ENCODE peak calls at places on chromosomes 13 and 19, in nine cellular contexts. One of them, this sample, is unnamed.

GRCh38 chr13:103573446-103573845 is 507.2 kb upstream of the SLC10A2 start:
- DNase-seq in neural progenitor cell: no peak
- DNase-seq in hepatocyte: no peak
- DNase-seq in thoracic aorta: no peak
- DNase-seq in neuronal stem cell: no peak
- DNase-seq in caudate nucleus: no peak
- DNase-seq in right atrium auricular region: no peak
- DNase-seq in trophoblast cell: no peak
- DNase-seq in CD8-positive, alpha-beta memory T cell: no peak
- DNase-seq in this sample: no peak

GRCh38 chr13:80841346-80841882 is 500.5 kb upstream of the SPRY2 start:
- DNase-seq in neural progenitor cell: no peak
- DNase-seq in hepatocyte: no peak
- DNase-seq in thoracic aorta: no peak
- DNase-seq in neuronal stem cell: no peak
- DNase-seq in caudate nucleus: no peak
- DNase-seq in right atrium auricular region: no peak
- DNase-seq in trophoblast cell: no peak
- DNase-seq in CD8-positive, alpha-beta memory T cell: no peak
- DNase-seq in this sample: no peak

GRCh38 chr13:71758823-71759222 is 108.2 kb downstream of the DACH1 start:
- DNase-seq in neural progenitor cell: no peak
- DNase-seq in hepatocyte: peak; percentile 4
- DNase-seq in thoracic aorta: no peak
- DNase-seq in neuronal stem cell: peak; percentile 14
- DNase-seq in caudate nucleus: no peak
- DNase-seq in right atrium auricular region: no peak
- DNase-seq in trophoblast cell: no peak
- DNase-seq in CD8-positive, alpha-beta memory T cell: no peak
- DNase-seq in this sample: no peak

GRCh38 chr13:94065741-94066140 is 413.7 kb downstream of the DCT start:
- DNase-seq in neural progenitor cell: no peak
- DNase-seq in hepatocyte: no peak
- DNase-seq in thoracic aorta: no peak
- DNase-seq in neuronal stem cell: no peak
- DNase-seq in caudate nucleus: no peak
- DNase-seq in right atrium auricular region: no peak
- DNase-seq in trophoblast cell: no peak
- DNase-seq in CD8-positive, alpha-beta memory T cell: no peak
- DNase-seq in this sample: no peak

GRCh38 chr13:106533940-106534843 is 1.3 kb downstream of the EFNB2 start:
- DNase-seq in neural progenitor cell: peak; percentile 55
- DNase-seq in hepatocyte: peak; percentile 64
- DNase-seq in thoracic aorta: no peak
- DNase-seq in neuronal stem cell: no peak
- DNase-seq in caudate nucleus: peak; percentile 60
- DNase-seq in right atrium auricular region: no peak
- DNase-seq in trophoblast cell: peak; percentile 40
- DNase-seq in CD8-positive, alpha-beta memory T cell: peak; percentile 18
- DNase-seq in this sample: peak; percentile 60

GRCh38 chr13:33628662-33629061 is 189.3 kb upstream of the RFC3 start:
- DNase-seq in neural progenitor cell: no peak
- DNase-seq in hepatocyte: no peak
- DNase-seq in thoracic aorta: no peak
- DNase-seq in neuronal stem cell: no peak
- DNase-seq in caudate nucleus: no peak
- DNase-seq in right atrium auricular region: no peak
- DNase-seq in trophoblast cell: no peak
- DNase-seq in CD8-positive, alpha-beta memory T cell: no peak
- DNase-seq in this sample: no peak

GRCh38 chr19:6617374-6617773 is 26.4 kb upstream of the CD70 start:
- DNase-seq in neural progenitor cell: no peak
- DNase-seq in hepatocyte: no peak
- DNase-seq in thoracic aorta: no peak
- DNase-seq in neuronal stem cell: no peak
- DNase-seq in caudate nucleus: no peak
- DNase-seq in right atrium auricular region: no peak
- DNase-seq in trophoblast cell: no peak
- DNase-seq in CD8-positive, alpha-beta memory T cell: no peak
- DNase-seq in this sample: no peak

GRCh38 chr13:41054212-41054877 is 7.0 kb upstream of the WBP4 start:
- DNase-seq in neural progenitor cell: peak; percentile 57
- DNase-seq in hepatocyte: peak; percentile 76
- DNase-seq in thoracic aorta: no peak
- DNase-seq in neuronal stem cell: no peak
- DNase-seq in caudate nucleus: no peak
- DNase-seq in right atrium auricular region: no peak
- DNase-seq in trophoblast cell: peak; percentile 82
- DNase-seq in CD8-positive, alpha-beta memory T cell: peak; percentile 39
- DNase-seq in this sample: peak; percentile 82

GRCh38 chr13:30998548-30999140 is 66.2 kb downstream of the TEX26 start:
- DNase-seq in neural progenitor cell: peak; percentile 27
- DNase-seq in hepatocyte: peak; percentile 53
- DNase-seq in thoracic aorta: no peak
- DNase-seq in neuronal stem cell: no peak
- DNase-seq in caudate nucleus: peak; percentile 12
- DNase-seq in right atrium auricular region: no peak
- DNase-seq in trophoblast cell: no peak
- DNase-seq in CD8-positive, alpha-beta memory T cell: no peak
- DNase-seq in this sample: no peak

GRCh38 chr19:58569191-58569942 is 3.8 kb downstream of the MZF1 start:
- DNase-seq in neural progenitor cell: no peak
- DNase-seq in hepatocyte: peak; percentile 5
- DNase-seq in thoracic aorta: no peak
- DNase-seq in neuronal stem cell: no peak
- DNase-seq in caudate nucleus: no peak
- DNase-seq in right atrium auricular region: no peak
- DNase-seq in trophoblast cell: no peak
- DNase-seq in CD8-positive, alpha-beta memory T cell: no peak
- DNase-seq in this sample: no peak

GRCh38 chr13:22926176-22927007 is 254.4 kb upstream of the SGCG start:
- DNase-seq in neural progenitor cell: peak; percentile 27
- DNase-seq in hepatocyte: peak; percentile 70
- DNase-seq in thoracic aorta: no peak
- DNase-seq in neuronal stem cell: no peak
- DNase-seq in caudate nucleus: no peak
- DNase-seq in right atrium auricular region: no peak
- DNase-seq in trophoblast cell: peak; percentile 26
- DNase-seq in CD8-positive, alpha-beta memory T cell: no peak
- DNase-seq in this sample: no peak

GRCh38 chr19:55360902-55361301 is 2.2 kb downstream of the GARIN5B start:
- DNase-seq in neural progenitor cell: no peak
- DNase-seq in hepatocyte: no peak
- DNase-seq in thoracic aorta: no peak
- DNase-seq in neuronal stem cell: no peak
- DNase-seq in caudate nucleus: no peak
- DNase-seq in right atrium auricular region: no peak
- DNase-seq in trophoblast cell: no peak
- DNase-seq in CD8-positive, alpha-beta memory T cell: no peak
- DNase-seq in this sample: no peak

GRCh38 chr19:46860125-46860845 is 512 bp upstream of the ARHGAP35 start:
- DNase-seq in neural progenitor cell: peak; percentile 98
- DNase-seq in hepatocyte: peak; percentile 99
- DNase-seq in thoracic aorta: peak; percentile 93
- DNase-seq in neuronal stem cell: peak; percentile 97
- DNase-seq in caudate nucleus: peak; percentile 97
- DNase-seq in right atrium auricular region: peak; percentile 98
- DNase-seq in trophoblast cell: peak; percentile 95
- DNase-seq in CD8-positive, alpha-beta memory T cell: peak; percentile 94
- DNase-seq in this sample: peak; percentile 98

GRCh38 chr19:46860846-46861690 is at the start of gene ARHGAP35:
- DNase-seq in neural progenitor cell: no peak
- DNase-seq in hepatocyte: peak; percentile 70
- DNase-seq in thoracic aorta: no peak
- DNase-seq in neuronal stem cell: no peak
- DNase-seq in caudate nucleus: peak; percentile 42
- DNase-seq in right atrium auricular region: no peak
- DNase-seq in trophoblast cell: peak; percentile 28
- DNase-seq in CD8-positive, alpha-beta memory T cell: no peak
- DNase-seq in this sample: peak; percentile 84

GRCh38 chr19:46862504-46862835 is 1.7 kb downstream of the ARHGAP35 start:
- DNase-seq in neural progenitor cell: no peak
- DNase-seq in hepatocyte: no peak
- DNase-seq in thoracic aorta: no peak
- DNase-seq in neuronal stem cell: no peak
- DNase-seq in caudate nucleus: no peak
- DNase-seq in right atrium auricular region: no peak
- DNase-seq in trophoblast cell: peak; percentile 34
- DNase-seq in CD8-positive, alpha-beta memory T cell: no peak
- DNase-seq in this sample: no peak

GRCh38 chr19:46861691-46862503 is 1.1 kb downstream of the ARHGAP35 start:
- DNase-seq in neural progenitor cell: peak; percentile 54
- DNase-seq in hepatocyte: no peak
- DNase-seq in thoracic aorta: no peak
- DNase-seq in neuronal stem cell: no peak
- DNase-seq in caudate nucleus: no peak
- DNase-seq in right atrium auricular region: no peak
- DNase-seq in trophoblast cell: peak; percentile 20
- DNase-seq in CD8-positive, alpha-beta memory T cell: no peak
- DNase-seq in this sample: peak; percentile 40

GRCh38 chr19:46859637-46860124 is 1.1 kb upstream of the ARHGAP35 start:
- DNase-seq in neural progenitor cell: no peak
- DNase-seq in hepatocyte: peak; percentile 69
- DNase-seq in thoracic aorta: no peak
- DNase-seq in neuronal stem cell: no peak
- DNase-seq in caudate nucleus: no peak
- DNase-seq in right atrium auricular region: no peak
- DNase-seq in trophoblast cell: no peak
- DNase-seq in CD8-positive, alpha-beta memory T cell: no peak
- DNase-seq in this sample: no peak
- H3K27ac ChIP-seq in neural progenitor cell: peak overlapping the region; percentile 67
- H3K27ac ChIP-seq in hepatocyte: peak overlapping the region; percentile 48
- H3K27ac ChIP-seq in thoracic aorta: peak overlapping the region; percentile 98
- H3K27ac ChIP-seq in neuronal stem cell: peak overlapping the region; percentile 81
- H3K27ac ChIP-seq in caudate nucleus: peak overlapping the region; percentile 81
- H3K27ac ChIP-seq in right atrium auricular region: peak overlapping the region; percentile 99
- H3K27ac ChIP-seq in trophoblast cell: peak overlapping the region; percentile 51
- H3K27ac ChIP-seq in CD8-positive, alpha-beta memory T cell: no peak overlapping the region
- H3K27ac ChIP-seq in this sample: peak overlapping the region; percentile 81

GRCh38 chr19:49147923-49148682 is 7.1 kb downstream of the HRC start:
- DNase-seq in neural progenitor cell: no peak
- DNase-seq in hepatocyte: no peak
- DNase-seq in thoracic aorta: no peak
- DNase-seq in neuronal stem cell: no peak
- DNase-seq in caudate nucleus: no peak
- DNase-seq in right atrium auricular region: no peak
- DNase-seq in trophoblast cell: no peak
- DNase-seq in CD8-positive, alpha-beta memory T cell: no peak
- DNase-seq in this sample: no peak
- H3K27ac ChIP-seq in neural progenitor cell: no peak overlapping the region
- H3K27ac ChIP-seq in hepatocyte: no peak overlapping the region
- H3K27ac ChIP-seq in thoracic aorta: no peak overlapping the region
- H3K27ac ChIP-seq in neuronal stem cell: no peak overlapping the region
- H3K27ac ChIP-seq in caudate nucleus: peak overlapping the region; percentile 41
- H3K27ac ChIP-seq in right atrium auricular region: peak overlapping the region; percentile 96
- H3K27ac ChIP-seq in trophoblast cell: no peak overlapping the region
- H3K27ac ChIP-seq in CD8-positive, alpha-beta memory T cell: peak overlapping the region; percentile 31
- H3K27ac ChIP-seq in this sample: no peak overlapping the region

GRCh38 chr19:17348700-17349099 is 11.3 kb downstream of the GTPBP3 start:
- DNase-seq in neural progenitor cell: peak; percentile 65
- DNase-seq in hepatocyte: peak; percentile 70
- DNase-seq in thoracic aorta: peak; percentile 51
- DNase-seq in neuronal stem cell: peak; percentile 23
- DNase-seq in caudate nucleus: no peak
- DNase-seq in right atrium auricular region: peak; percentile 74
- DNase-seq in trophoblast cell: no peak
- DNase-seq in CD8-positive, alpha-beta memory T cell: no peak
- DNase-seq in this sample: no peak
- H3K27ac ChIP-seq in neural progenitor cell: no peak overlapping the region
- H3K27ac ChIP-seq in hepatocyte: no peak overlapping the region
- H3K27ac ChIP-seq in thoracic aorta: peak overlapping the region; percentile 73
- H3K27ac ChIP-seq in neuronal stem cell: no peak overlapping the region
- H3K27ac ChIP-seq in caudate nucleus: no peak overlapping the region
- H3K27ac ChIP-seq in right atrium auricular region: peak overlapping the region; percentile 63
- H3K27ac ChIP-seq in trophoblast cell: no peak overlapping the region
- H3K27ac ChIP-seq in CD8-positive, alpha-beta memory T cell: no peak overlapping the region
- H3K27ac ChIP-seq in this sample: no peak overlapping the region

GRCh38 chr19:17210296-17210695 is 4.9 kb upstream of the USE1 start:
- DNase-seq in neural progenitor cell: no peak
- DNase-seq in hepatocyte: peak; percentile 7
- DNase-seq in thoracic aorta: no peak
- DNase-seq in neuronal stem cell: no peak
- DNase-seq in caudate nucleus: no peak
- DNase-seq in right atrium auricular region: no peak
- DNase-seq in trophoblast cell: no peak
- DNase-seq in CD8-positive, alpha-beta memory T cell: no peak
- DNase-seq in this sample: no peak

GRCh38 chr19:17205237-17206140 is 9.7 kb upstream of the USE1 start:
- DNase-seq in neural progenitor cell: peak; percentile 75
- DNase-seq in hepatocyte: peak; percentile 77
- DNase-seq in thoracic aorta: no peak
- DNase-seq in neuronal stem cell: no peak
- DNase-seq in caudate nucleus: peak; percentile 24
- DNase-seq in right atrium auricular region: no peak
- DNase-seq in trophoblast cell: peak; percentile 77
- DNase-seq in CD8-positive, alpha-beta memory T cell: peak; percentile 37
- DNase-seq in this sample: peak; percentile 72

GRCh38 chr19:17202713-17203112 is 12.4 kb upstream of the USE1 start:
- DNase-seq in neural progenitor cell: no peak
- DNase-seq in hepatocyte: peak; percentile 3
- DNase-seq in thoracic aorta: no peak
- DNase-seq in neuronal stem cell: no peak
- DNase-seq in caudate nucleus: no peak
- DNase-seq in right atrium auricular region: no peak
- DNase-seq in trophoblast cell: no peak
- DNase-seq in CD8-positive, alpha-beta memory T cell: no peak
- DNase-seq in this sample: no peak

GRCh38 chr19:17209126-17210036 is 5.8 kb upstream of the USE1 start:
- DNase-seq in neural progenitor cell: peak; percentile 93
- DNase-seq in hepatocyte: peak; percentile 16
- DNase-seq in thoracic aorta: no peak
- DNase-seq in neuronal stem cell: peak; percentile 48
- DNase-seq in caudate nucleus: peak; percentile 22
- DNase-seq in right atrium auricular region: no peak
- DNase-seq in trophoblast cell: peak; percentile 54
- DNase-seq in CD8-positive, alpha-beta memory T cell: no peak
- DNase-seq in this sample: no peak

DNA sequence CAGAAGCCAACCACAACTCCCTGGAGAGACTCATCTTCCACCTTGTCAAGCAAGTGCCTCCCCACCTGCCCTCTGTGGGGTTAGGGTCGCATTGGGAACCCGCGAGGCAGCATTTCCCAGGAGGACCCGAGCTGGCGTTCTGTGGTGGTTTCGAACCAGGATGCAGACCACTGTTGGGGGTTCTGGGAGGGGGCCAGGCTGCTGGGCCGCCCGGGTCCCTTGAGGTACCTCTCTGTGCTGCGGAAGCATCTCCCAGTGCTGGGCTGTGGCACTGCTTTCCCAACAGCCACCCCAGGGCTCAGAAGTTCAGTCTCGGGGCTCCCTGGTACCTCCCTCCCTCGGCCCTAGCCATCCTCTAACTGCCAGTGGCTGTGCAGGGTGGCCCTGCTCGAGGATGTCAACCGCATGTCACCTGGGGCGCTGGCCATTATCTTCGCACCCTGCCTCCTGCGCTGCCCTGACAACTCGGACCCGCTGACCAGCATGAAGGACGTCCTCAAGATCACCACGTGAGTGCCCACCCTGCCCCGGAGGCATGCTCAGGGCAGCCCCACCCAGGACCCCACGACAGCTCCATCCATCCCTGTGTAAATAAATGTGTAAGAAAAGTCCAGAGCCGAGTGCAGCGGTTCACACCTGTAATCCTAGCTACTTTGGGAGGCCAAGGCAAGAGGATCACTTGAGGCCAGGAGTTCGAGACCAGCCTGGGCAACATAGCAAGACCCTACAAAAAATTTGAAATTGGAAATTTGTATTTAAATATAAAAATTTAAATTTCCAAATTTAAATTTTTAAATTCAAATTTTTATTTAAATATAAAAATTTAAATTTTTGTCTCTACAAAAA is 8.2 kb upstream of the USE1 start:
- DNase-seq in neural progenitor cell: no peak
- DNase-seq in hepatocyte: peak; percentile 2
- DNase-seq in thoracic aorta: no peak
- DNase-seq in neuronal stem cell: no peak
- DNase-seq in caudate nucleus: no peak
- DNase-seq in right atrium auricular region: no peak
- DNase-seq in trophoblast cell: no peak
- DNase-seq in CD8-positive, alpha-beta memory T cell: no peak
- DNase-seq in this sample: no peak
- H3K27ac ChIP-seq in neural progenitor cell: no peak overlapping the region
- H3K27ac ChIP-seq in hepatocyte: no peak overlapping the region
- H3K27ac ChIP-seq in thoracic aorta: no peak overlapping the region
- H3K27ac ChIP-seq in neuronal stem cell: no peak overlapping the region
- H3K27ac ChIP-seq in caudate nucleus: no peak overlapping the region
- H3K27ac ChIP-seq in right atrium auricular region: no peak overlapping the region
- H3K27ac ChIP-seq in trophoblast cell: no peak overlapping the region
- H3K27ac ChIP-seq in CD8-positive, alpha-beta memory T cell: no peak overlapping the region
- H3K27ac ChIP-seq in this sample: no peak overlapping the region

This sample was measured in small intestine.